ENCODE peak calls at places on chromosomes 16 and 17, in six cellular contexts. Q is NCI-H1694 treated with DMSO at 0.1 percent for 48 hours; T is progenitor cell of endocrine pancreas; C is activated CD4-positive, alpha-beta T cell treated with anti-CD3 and anti-CD28 coated beads, Interleukin-2, amount 50 U/mL, for 24 hours; W is NCI-H460; Y is stimulated activated CD8-positive, alpha-beta memory T cell treated with anti-CD3 and anti-CD28 coated beads, Interleukin-15, amount 100 ng/mL, for 1 hour. D is an unnamed sample.

GRCh38 chr17:7834891-7835817 is 1.1 kb downstream of the KDM6B start:
- DNase-seq in Q (peak), T (peak), C (peak), W (peak), Y (peak), D (peak)

GRCh38 chr16:13897806-13898205 is 22.1 kb upstream of the ERCC4 start:
- DNase-seq in Q (no peak), T (no peak), C (no peak), W (no peak), Y (no peak), D (no peak)

GRCh38 chr16:50247906-50248608 is 18.3 kb upstream of the ADCY7 start:
- DNase-seq in Q (no peak), T (no peak), C (no peak), W (no peak), Y (no peak), D (no peak)

GRCh38 chr16:81784042-81784785 is 5.1 kb downstream of the PLCG2 start:
- DNase-seq in Q (no peak), T (no peak), C (no peak), W (no peak), Y (no peak), D (no peak)

GRCh38 chr16:86498661-86499493 is 11.4 kb upstream of the FOXF1 start:
- DNase-seq in Q (no peak), T (no peak), C (no peak), W (no peak), Y (no peak), D (no peak)

GRCh38 chr17:40362696-40363479 is 1.6 kb downstream of the GJD3 start:
- DNase-seq in Q (peak), T (peak), C (peak), W (peak), Y (peak), D (peak)

GRCh38 chr16:85923153-85924021 is 24.4 kb downstream of the IRF8 start:
- DNase-seq in Q (no peak), T (no peak), C (no peak), W (no peak), Y (no peak), D (no peak)

GRCh38 chr16:82630688-82631087 is 3.9 kb downstream of the CDH13 start:
- DNase-seq in Q (no peak), T (no peak), C (no peak), W (no peak), Y (no peak), D (no peak)

GRCh38 chr16:3606441-3606840 is 5.0 kb downstream of the SLX4 start:
- DNase-seq in Q (no peak), T (no peak), C (no peak), W (no peak), Y (no peak), D (no peak)

D was measured in HEK293T.